ENCODE peak calls at places on chromosomes 7 and 10, in nine cellular contexts. I, M, E, H, W, G, O, R and F are unnamed samples.

GRCh38 chr10:71638087-71638576 is 81.4 kb downstream of the C10orf105 start:
- DNase-seq in I (no peak), M (no peak), E (no peak), H (no peak), W (peak; percentile 93), G (no peak), O (no peak), R (no peak), F (no peak)

GRCh38 chr10:77011823-77012566 is 625.6 kb downstream of the KCNMA1 start:
- DNase-seq in I (no peak), M (no peak), E (no peak), H (no peak), W (no peak), G (no peak), O (peak; percentile 70), R (no peak), F (no peak)

GRCh38 chr7:73313521-73313906 is 4.9 kb upstream of the NSUN5 start:
- DNase-seq in I (no peak), M (no peak), E (no peak), H (no peak), W (no peak), G (no peak), O (no peak), R (no peak), F (no peak)

GRCh38 chr7:105136221-105136620 is 122.2 kb downstream of the KMT2E start:
- DNase-seq in I (no peak), M (no peak), E (no peak), H (no peak), W (peak; percentile 8), G (no peak), O (peak; percentile 10), R (no peak), F (no peak)

GRCh38 chr7:65832281-65832680 is 40.6 kb upstream of the VKORC1L1 start:
- DNase-seq in I (peak; percentile 66), M (no peak), E (no peak), H (peak; percentile 58), W (no peak), G (peak; percentile 33), O (peak; percentile 18), R (no peak), F (no peak)

GRCh38 chr7:159065151-159065550 is 79.5 kb downstream of the VIPR2 start:
- DNase-seq in I (no peak), M (peak; percentile 79), E (no peak), H (no peak), W (no peak), G (no peak), O (no peak), R (no peak), F (no peak)

GRCh38 chr10:25405871-25406270 is 231.1 kb downstream of the GPR158 start:
- DNase-seq in I (no peak), M (no peak), E (no peak), H (no peak), W (no peak), G (no peak), O (no peak), R (no peak), F (no peak)

GRCh38 chr10:22674215-22674930 is 40.0 kb downstream of the PIP4K2A start:
- DNase-seq in I (no peak), M (no peak), E (no peak), H (no peak), W (no peak), G (no peak), O (no peak), R (no peak), F (no peak)

GRCh38 chr10:129725011-129725410 is 239.1 kb downstream of the EBF3 start:
- DNase-seq in I (no peak), M (no peak), E (no peak), H (no peak), W (no peak), G (no peak), O (no peak), R (no peak), F (no peak)

GRCh38 chr10:88598060-88598459 is 11.5 kb downstream of the LIPJ start:
- DNase-seq in I (no peak), M (no peak), E (peak; percentile 28), H (no peak), W (no peak), G (no peak), O (no peak), R (peak; percentile 82), F (peak; percentile 74)

GRCh38 chr10:114501650-114502049 is 97.3 kb upstream of the AFAP1L2 start:
- DNase-seq in I (no peak), M (no peak), E (no peak), H (no peak), W (no peak), G (no peak), O (no peak), R (no peak), F (no peak)
- TF ChIP-seq CTCF in I (no peak), M (no peak), E (no peak), H (no peak), W (no peak), G (peak; percentile 64), O (no peak), R (no peak), F (peak; percentile 19)

DNA sequence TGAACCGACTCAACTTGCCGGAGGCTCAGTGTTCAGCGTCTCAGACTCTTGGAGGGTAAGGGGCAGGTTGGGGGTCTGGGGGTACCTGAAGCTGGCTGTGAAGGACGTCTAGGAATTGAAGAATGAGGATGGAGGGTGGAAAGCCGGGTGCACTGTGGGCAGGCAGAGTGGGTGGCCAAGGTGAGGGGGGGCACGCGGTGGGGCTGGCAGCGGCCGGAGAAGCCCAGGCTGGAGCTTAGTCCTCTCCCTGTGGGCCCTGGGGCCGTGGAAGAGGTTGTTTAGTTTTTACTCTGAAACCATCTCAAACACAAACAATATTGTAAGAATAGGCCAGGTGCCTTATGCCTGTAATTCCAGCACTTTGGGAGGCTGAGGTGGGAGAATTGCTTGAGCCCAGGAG is 83.4 kb downstream of the UNCX start:
- DNase-seq in I (no peak), M (no peak), E (no peak), H (no peak), W (no peak), G (no peak), O (no peak), R (no peak), F (no peak)
- TF ChIP-seq CTCF in I (no peak), M (no peak), E (no peak), H (no peak), W (no peak), G (no peak), O (no peak), R (no peak), F (no peak)

GRCh38 chr7:128795129-128795528 is 3.4 kb downstream of the CCDC136 start:
- DNase-seq in I (no peak), M (no peak), E (no peak), H (no peak), W (no peak), G (no peak), O (no peak), R (no peak), F (no peak)

GRCh38 chr7:128793184-128793552 is 1.4 kb downstream of the CCDC136 start:
- DNase-seq in I (no peak), M (no peak), E (no peak), H (no peak), W (no peak), G (no peak), O (no peak), R (no peak), F (no peak)

GRCh38 chr7:128794436-128794835 is 2.7 kb downstream of the CCDC136 start:
- DNase-seq in I (no peak), M (no peak), E (no peak), H (no peak), W (no peak), G (no peak), O (no peak), R (no peak), F (no peak)

GRCh38 chr7:128792471-128793183 is 859 bp downstream of the CCDC136 start:
- DNase-seq in I (no peak), M (peak; percentile 44), E (no peak), H (no peak), W (no peak), G (no peak), O (no peak), R (no peak), F (no peak)

GRCh38 chr7:128794020-128794419 is 2.3 kb downstream of the CCDC136 start:
- DNase-seq in I (no peak), M (no peak), E (peak; percentile 49), H (no peak), W (no peak), G (no peak), O (no peak), R (peak; percentile 49), F (no peak)
- TF ChIP-seq CTCF in I (no peak), M (peak; percentile 23), E (peak; percentile 18), H (no peak), W (peak; percentile 53), G (no peak), O (no peak), R (peak; percentile 23), F (peak; percentile 34)

GRCh38 chr10:6445671-6446278 is 134.3 kb downstream of the PRKCQ start:
- DNase-seq in I (peak; percentile 33), M (peak; percentile 25), E (peak; percentile 65), H (peak; percentile 49), W (peak; percentile 10), G (peak; percentile 49), O (peak; percentile 25), R (peak; percentile 48), F (no peak)
- TF ChIP-seq CTCF in I (peak; percentile 50), M (peak; percentile 61), E (peak; percentile 61), H (peak; percentile 69), W (peak; percentile 58), G (peak; percentile 50), O (peak; percentile 66), R (peak; percentile 59), F (peak; percentile 66)